ENCODE peak calls at places on chromosomes 12 and 14, in six cellular contexts. T is GM10248, N is AG04449, W is astrocyte of the spinal cord, I is B cell, K is lower leg skin. Q is an unnamed sample.

GRCh38 chr14:80419339-80419738 is 208.0 kb upstream of the DIO2 start:
- DNase-seq in W (peak; percentile 71), I (no peak), N (no peak), K (no peak), T (no peak), Q (no peak)

GRCh38 chr12:126558810-126559209 is 1493.6 kb downstream of the AACS start:
- DNase-seq in I (no peak), N (no peak), W (no peak), K (no peak), T (no peak), Q (no peak)

GRCh38 chr12:44314007-44314500 is 478.2 kb downstream of the TMEM117 start:
- DNase-seq in K (no peak), N (no peak), T (no peak), I (no peak), W (no peak), Q (no peak)

GRCh38 chr12:6067152-6067916 is 57.1 kb downstream of the VWF start:
- DNase-seq in I (no peak), N (no peak), W (no peak), K (no peak), T (no peak), Q (no peak)

GRCh38 chr14:59428581-59429012 is 36.6 kb downstream of the GPR135 start:
- DNase-seq in W (peak; percentile 81), T (no peak), I (no peak), K (no peak), N (no peak), Q (no peak)

GRCh38 chr12:122867701-122868461 is 28.0 kb downstream of the VPS37B start:
- DNase-seq in I (no peak), T (no peak), W (no peak), N (no peak), K (peak; percentile 88), Q (no peak)

GRCh38 chr12:18753481-18754117 is 15.7 kb downstream of the CAPZA3 start:
- DNase-seq in K (no peak), I (no peak), W (peak; percentile 23), N (no peak), T (no peak), Q (no peak)

GRCh38 chr12:26748412-26748740 is 84.6 kb downstream of the ITPR2 start:
- DNase-seq in N (no peak), K (no peak), W (no peak), T (no peak), I (no peak), Q (no peak)

GRCh38 chr14:38257500-38257899 is 1.6 kb upstream of the CLEC14A start:
- DNase-seq in K (no peak), W (no peak), N (no peak), I (no peak), T (no peak), Q (no peak)

GRCh38 chr14:100618763-100619320 is 31.6 kb upstream of the BEGAIN start:
- DNase-seq in N (no peak), I (no peak), W (no peak), K (peak; percentile 42), T (no peak), Q (no peak)

GRCh38 chr12:116040412-116040811 is 237.1 kb downstream of the MED13L start:
- DNase-seq in T (no peak), W (peak; percentile 57), I (no peak), K (no peak), N (no peak), Q (no peak)

GRCh38 chr12:69359531-69360347 is at the start of gene YEATS4:
- DNase-seq in N (peak; percentile 55), I (peak; percentile 86), W (peak; percentile 93), T (peak; percentile 93), K (peak; percentile 96), Q (peak; percentile 46)

GRCh38 chr12:27818421-27818918 is 38.4 kb upstream of the MANSC4 start:
- DNase-seq in I (no peak), N (no peak), W (no peak), T (no peak), K (no peak), Q (no peak)

GRCh38 chr12:11949738-11950403 is 120.9 kb upstream of the BCL2L14 start:
- DNase-seq in N (no peak), K (no peak), T (no peak), I (no peak), W (no peak), Q (no peak)

GRCh38 chr12:63006536-63006935 is 71.6 kb upstream of the PPM1H start:
- DNase-seq in W (no peak), I (no peak), N (no peak), K (no peak), T (no peak), Q (no peak)

GRCh38 chr14:75471059-75471458 is 43.2 kb downstream of the JDP2 start:
- DNase-seq in K (no peak), I (no peak), W (no peak), T (no peak), N (no peak), Q (no peak)

GRCh38 chr14:104820669-104821228 is 19.8 kb downstream of the ZBTB42 start:
- DNase-seq in I (no peak), K (no peak), W (peak; percentile 74), T (no peak), N (no peak), Q (no peak)

GRCh38 chr12:57456737-57457490 is 1.8 kb downstream of the INHBE start:
- DNase-seq in K (no peak), N (no peak), T (no peak), W (no peak), I (peak; percentile 5), Q (no peak)

GRCh38 chr12:50564240-50564947 is 59.6 kb downstream of the DIP2B start:
- DNase-seq in T (no peak), N (no peak), W (no peak), I (no peak), K (no peak), Q (no peak)

GRCh38 chr14:55274760-55275159 is 3.5 kb downstream of the FBXO34 start:
- DNase-seq in T (no peak), K (no peak), W (peak; percentile 17), I (no peak), N (no peak), Q (no peak)

GRCh38 chr12:13982010-13982409 is 608 bp upstream of the GRIN2B start:
- DNase-seq in T (no peak), I (no peak), K (no peak), W (no peak), N (no peak), Q (no peak)

GRCh38 chr14:99273724-99274345 is 1.8 kb upstream of the BCL11B start:
- DNase-seq in I (no peak), N (no peak), T (no peak), W (no peak), K (peak; percentile 93), Q (no peak)

GRCh38 chr14:59427653-59428578 is 37.3 kb downstream of the GPR135 start:
- DNase-seq in T (no peak), K (no peak), I (no peak), W (no peak), N (no peak), Q (no peak)

GRCh38 chr14:22547309-22547947 is 41.6 kb downstream of the DAD1 start:
- DNase-seq in N (no peak), W (no peak), K (no peak), T (no peak), I (no peak), Q (no peak)

GRCh38 chr14:95692109-95692508 is 5.9 kb downstream of the TCL1B start:
- DNase-seq in N (no peak), T (no peak), I (no peak), W (no peak), K (peak; percentile 78), Q (no peak)

GRCh38 chr12:124213606-124214347 is 81.1 kb upstream of the RFLNA start:
- DNase-seq in W (peak; percentile 94), K (no peak), T (no peak), I (no peak), N (no peak), Q (no peak)

GRCh38 chr14:101947577-101947903 is 16.8 kb upstream of the DYNC1H1 start:
- DNase-seq in K (no peak), I (no peak), N (no peak), T (no peak), W (no peak), Q (no peak)

GRCh38 chr12:122421815-122422737 is at the start of gene CLIP1:
- DNase-seq in I (peak; percentile 56), W (peak; percentile 78), T (peak; percentile 74), N (no peak), K (peak; percentile 93), Q (peak; percentile 25)

GRCh38 chr12:51784688-51785087 is 63.8 kb downstream of the FIGNL2 start:
- DNase-seq in N (no peak), K (no peak), I (no peak), T (no peak), W (no peak), Q (no peak)

GRCh38 chr12:26658991-26659390 is 174.0 kb downstream of the ITPR2 start:
- DNase-seq in N (no peak), K (no peak), W (no peak), I (no peak), T (no peak), Q (no peak)

DNA sequence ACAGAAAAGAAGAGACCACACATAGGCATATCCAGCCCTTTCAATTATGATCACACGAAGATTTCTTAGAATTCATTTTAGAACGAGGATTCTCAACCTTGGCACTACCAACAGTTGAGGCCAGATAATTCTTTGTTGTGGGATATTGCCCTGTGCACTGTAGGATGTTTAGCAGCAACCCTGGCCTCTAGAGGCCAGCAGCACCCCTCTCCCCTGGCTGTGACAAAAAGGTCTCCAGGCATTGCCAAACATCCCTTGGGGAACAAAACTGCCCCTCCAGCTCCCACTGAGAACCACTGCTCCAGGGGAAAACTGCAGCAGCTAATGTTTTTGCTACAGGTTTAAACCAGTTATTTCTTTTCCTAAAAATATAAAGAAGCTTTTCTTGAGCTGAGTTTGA is 7.1 kb downstream of the NT5DC3 start:
- DNase-seq in T (no peak), I (no peak), N (no peak), K (no peak), W (no peak), Q (no peak)
- TF ChIP-seq CTCF in T (no peak), I (no peak), N (no peak), K (no peak), W (no peak), Q (no peak)

GRCh38 chr12:98002887-98003493 is 512.4 kb upstream of the TMPO start:
- DNase-seq in K (peak; percentile 61), N (no peak), W (peak; percentile 47), T (peak; percentile 30), I (no peak), Q (no peak)
- TF ChIP-seq CTCF in K (no peak), N (no peak), W (peak; percentile 56), T (peak; percentile 51), I (peak; percentile 22), Q (peak; percentile 20)

GRCh38 chr12:3797649-3798048 is 44.7 kb upstream of the CRACR2A start:
- DNase-seq in K (no peak), W (no peak), I (no peak), N (no peak), T (no peak), Q (no peak)
- TF ChIP-seq CTCF in K (no peak), W (no peak), I (no peak), N (no peak), T (no peak), Q (peak; percentile 3)

GRCh38 chr14:58270628-58271027 is 26.0 kb downstream of the PSMA3 start:
- DNase-seq in I (no peak), W (peak; percentile 22), K (no peak), T (no peak), N (no peak), Q (no peak)
- TF ChIP-seq CTCF in I (no peak), W (no peak), K (no peak), T (no peak), N (no peak), Q (no peak)

GRCh38 chr12:47767197-47767724 is 5.8 kb upstream of the SLC48A1 start:
- DNase-seq in K (no peak), W (no peak), I (peak; percentile 80), T (peak; percentile 71), N (no peak), Q (no peak)
- TF ChIP-seq CTCF in K (no peak), W (peak; percentile 55), I (peak; percentile 80), T (peak; percentile 83), N (peak; percentile 29), Q (peak; percentile 55)

GRCh38 chr12:132436791-132437251 is 53.1 kb upstream of the FBRSL1 start:
- DNase-seq in I (no peak), N (no peak), K (no peak), T (no peak), W (no peak), Q (no peak)
- TF ChIP-seq CTCF in I (no peak), N (no peak), K (no peak), T (no peak), W (no peak), Q (no peak)

Q was measured in AG09319.